ENCODE peak calls at places on chromosomes 2 and 18, in nine cellular contexts. C is H1, Y is prostate gland, U is breast epithelium, Q is GM12878, B is sigmoid colon, E is SK-N-SH, D is spleen, J is transverse colon. P is an unnamed sample.

GRCh38 chr2:196448680-196449079 is 190.8 kb upstream of the CCDC150 start:
- DNase-seq in Q (no peak), Y (no peak), B (no peak), E (no peak), U (no peak), D (no peak), C (no peak), J (no peak), P (no peak)

GRCh38 chr18:68555935-68556334 is 159.0 kb downstream of the TMX3 start:
- DNase-seq in Y (no peak), B (no peak), U (no peak), E (no peak), Q (no peak), C (no peak), J (no peak), D (no peak), P (peak)

GRCh38 chr2:234670052-234670451 is 173.2 kb upstream of the ARL4C start:
- DNase-seq in D (no peak), U (no peak), J (no peak), C (no peak), Y (no peak), E (no peak), B (no peak), Q (no peak), P (no peak)

GRCh38 chr18:74233933-74234325 is 57.8 kb downstream of the CYB5A start:
- DNase-seq in D (no peak), U (no peak), J (no peak), Q (no peak), B (no peak), E (no peak), Y (no peak), C (no peak), P (no peak)

GRCh38 chr18:48446582-48447225 is 37.5 kb upstream of the ZBTB7C start:
- DNase-seq in D (peak), B (peak), J (peak), C (peak), Y (peak), Q (no peak), U (peak), E (peak), P (peak)

GRCh38 chr2:45224321-45224995 is 215.2 kb upstream of the SIX2 start:
- DNase-seq in B (no peak), Q (no peak), J (no peak), C (no peak), E (no peak), Y (no peak), D (no peak), U (no peak), P (no peak)

GRCh38 chr18:3758531-3758930 is 308.6 kb downstream of the TGIF1 start:
- DNase-seq in U (no peak), J (no peak), Q (no peak), E (no peak), Y (no peak), D (no peak), B (no peak), C (no peak), P (peak)

GRCh38 chr2:109170645-109171044 is 41.6 kb downstream of the SH3RF3 start:
- DNase-seq in Y (no peak), D (no peak), C (no peak), U (no peak), E (no peak), J (no peak), Q (no peak), B (no peak), P (no peak)

GRCh38 chr2:101341901-101342624 is 33.6 kb upstream of the RNF149 start:
- DNase-seq in U (no peak), B (peak), C (peak), J (peak), Q (no peak), E (peak), D (peak), Y (peak), P (peak)

GRCh38 chr18:22267697-22268096 is 98.3 kb downstream of the GATA6 start:
- DNase-seq in Y (no peak), J (no peak), C (no peak), B (no peak), Q (no peak), U (no peak), E (no peak), D (no peak), P (no peak)

GRCh38 chr2:233445152-233445830 is 91.0 kb downstream of the DGKD start:
- DNase-seq in J (peak), B (peak), Q (no peak), D (peak), C (no peak), Y (no peak), E (no peak), U (no peak), P (no peak)

GRCh38 chr2:88874063-88874657 is 182.7 kb downstream of the RPIA start:
- DNase-seq in D (no peak), B (no peak), Y (peak), C (no peak), E (peak), U (no peak), Q (no peak), J (no peak), P (peak)

GRCh38 chr2:72762276-72762675 is 63.6 kb downstream of the EXOC6B start:
- DNase-seq in J (no peak), Q (no peak), U (no peak), E (no peak), B (no peak), C (no peak), D (no peak), Y (no peak), P (no peak)

GRCh38 chr18:42174909-42175308 is 219.9 kb downstream of the PIK3C3 start:
- DNase-seq in J (no peak), E (no peak), Q (no peak), C (no peak), B (no peak), D (no peak), Y (no peak), U (no peak), P (no peak)

GRCh38 chr2:40346535-40347354 is 105.1 kb downstream of the SLC8A1 start:
- DNase-seq in D (no peak), Q (peak), C (no peak), U (no peak), B (no peak), E (no peak), Y (no peak), J (no peak), P (no peak)

GRCh38 chr2:158984554-158985207 is 16.2 kb downstream of the TANC1 start:
- DNase-seq in Q (no peak), E (peak), B (no peak), J (no peak), D (no peak), Y (no peak), U (no peak), C (no peak), P (no peak)

GRCh38 chr2:218465987-218466633 is 47.2 kb downstream of the VIL1 start:
- DNase-seq in Q (no peak), E (peak), B (no peak), Y (no peak), C (no peak), D (no peak), J (no peak), U (no peak), P (peak)

GRCh38 chr18:11149441-11150270 is at the start of gene PIEZO2:
- DNase-seq in D (peak), E (peak), Q (peak), J (peak), C (peak), Y (peak), B (peak), U (no peak), P (no peak)

GRCh38 chr18:57901819-57902600 is 98.9 kb upstream of the ATP8B1 start:
- DNase-seq in C (no peak), E (no peak), J (peak), B (no peak), U (no peak), Q (no peak), D (no peak), Y (no peak), P (no peak)

GRCh38 chr18:22044474-22045220 is 124.7 kb upstream of the GATA6 start:
- DNase-seq in C (no peak), Y (peak), U (peak), E (no peak), J (peak), D (no peak), B (no peak), Q (no peak), P (no peak)

GRCh38 chr18:26579941-26580618 is 31.7 kb upstream of the KCTD1 start:
- DNase-seq in J (peak), E (no peak), U (no peak), D (no peak), Q (no peak), B (no peak), C (no peak), Y (peak), P (no peak)

GRCh38 chr18:77131100-77131651 is 1.4 kb downstream of the MBP start:
- DNase-seq in D (peak), Y (no peak), B (peak), E (no peak), U (no peak), Q (no peak), C (no peak), J (peak), P (no peak)

GRCh38 chr18:36547544-36547943 is 250.0 kb downstream of the FHOD3 start:
- DNase-seq in Q (no peak), U (no peak), J (no peak), E (no peak), C (no peak), Y (no peak), B (no peak), D (no peak), P (no peak)

GRCh38 chr2:217789003-217789735 is 213.6 kb downstream of the TNS1 start:
- DNase-seq in C (peak), Q (no peak), B (peak), U (peak), D (peak), E (peak), J (peak), Y (peak), P (peak)

GRCh38 chr2:58984731-58985130 is 743.6 kb upstream of the FANCL start:
- DNase-seq in C (no peak), J (no peak), B (no peak), U (no peak), D (no peak), Q (peak), E (no peak), Y (no peak), P (no peak)

GRCh38 chr2:38702413-38702812 is 36.5 kb downstream of the GALM start:
- DNase-seq in D (no peak), Q (no peak), B (no peak), C (no peak), J (no peak), E (no peak), Y (no peak), U (no peak), P (no peak)

GRCh38 chr2:228268756-228269155 is 87.3 kb upstream of the SPHKAP start:
- DNase-seq in J (no peak), B (no peak), D (no peak), C (no peak), Q (no peak), U (no peak), E (no peak), Y (no peak), P (no peak)

GRCh38 chr2:181239400-181239799 is 217.8 kb upstream of the ITGA4 start:
- DNase-seq in J (no peak), B (no peak), E (no peak), Y (no peak), Q (no peak), C (no peak), D (no peak), U (no peak), P (no peak)

GRCh38 chr2:12502759-12503158 is 214.0 kb upstream of the TRIB2 start:
- DNase-seq in Q (no peak), J (no peak), U (no peak), D (no peak), C (no peak), E (no peak), B (no peak), Y (no peak), P (no peak)

GRCh38 chr2:79721966-79722365 is 209.1 kb downstream of the CTNNA2 start:
- DNase-seq in J (no peak), E (no peak), D (no peak), Y (no peak), C (no peak), Q (no peak), B (no peak), U (no peak), P (no peak)

GRCh38 chr18:57780318-57781127 is 22.6 kb downstream of the ATP8B1 start:
- DNase-seq in C (no peak), J (no peak), Y (no peak), B (no peak), E (no peak), D (no peak), Q (peak), U (no peak), P (no peak)

GRCh38 chr2:190802133-190802532 is 78.5 kb upstream of the GLS start:
- DNase-seq in J (no peak), C (no peak), B (no peak), Q (no peak), Y (no peak), D (no peak), E (no peak), U (no peak), P (no peak)

GRCh38 chr2:58633576-58634365 is 392.6 kb upstream of the FANCL start:
- DNase-seq in E (no peak), J (no peak), C (no peak), U (no peak), D (no peak), B (no peak), Y (no peak), Q (no peak), P (peak)

GRCh38 chr2:101306410-101306809 is 2.1 kb downstream of the RNF149 start:
- DNase-seq in D (no peak), Y (no peak), U (no peak), Q (no peak), B (no peak), J (no peak), C (no peak), E (no peak), P (no peak)

GRCh38 chr2:14316594-14316993 is 315.9 kb upstream of the LRATD1 start:
- DNase-seq in B (no peak), D (no peak), C (no peak), Y (no peak), Q (no peak), E (no peak), J (no peak), U (no peak), P (no peak)

GRCh38 chr2:216486708-216487107 is 11.9 kb upstream of the RPL37A start:
- DNase-seq in Y (no peak), B (no peak), E (no peak), U (no peak), D (no peak), J (no peak), Q (no peak), C (no peak), P (no peak)

GRCh38 chr2:73985318-73986084 is 791 bp downstream of the TET3 start:
- DNase-seq in C (no peak), U (no peak), Y (peak), Q (no peak), B (peak), E (peak), J (peak), D (peak), P (no peak)

GRCh38 chr18:62506495-62507143 is 16.2 kb upstream of the ZCCHC2 start:
- DNase-seq in B (no peak), Y (no peak), C (no peak), J (no peak), D (no peak), U (no peak), Q (no peak), E (no peak), P (no peak)
- H3K4me3 ChIP-seq in B (peak), Y (peak), C (no peak), J (peak), D (peak), U (peak), Q (peak), E (no peak), P (peak)

GRCh38 chr2:168350380-168350779 is 103.0 kb upstream of the STK39 start:
- DNase-seq in C (no peak), Q (no peak), U (no peak), J (peak), B (no peak), E (no peak), Y (no peak), D (no peak), P (no peak)
- TF ChIP-seq CTCF in C (no peak), Q (no peak), U (no peak), J (no peak), B (no peak), E (no peak), Y (no peak), D (no peak), P (peak)

GRCh38 chr2:223688094-223688835 is 86.1 kb upstream of the SCG2 start:
- DNase-seq in U (no peak), C (no peak), B (no peak), D (no peak), Y (no peak), E (no peak), Q (no peak), J (no peak), P (no peak)
- TF ChIP-seq POLR2AphosphoS5 in U (no peak), C (no peak), B (no peak), D (no peak), Y (no peak), E (no peak), Q (no peak), J (no peak), P (no peak)

GRCh38 chr2:213148572-213149331 is 2.7 kb downstream of the IKZF2 start:
- DNase-seq in Y (no peak), E (no peak), Q (no peak), D (no peak), C (no peak), U (no peak), J (no peak), B (no peak), P (no peak)
- H3K4me3 ChIP-seq in Y (peak), E (no peak), Q (peak), D (peak), C (no peak), U (peak), J (no peak), B (no peak), P (no peak)

GRCh38 chr2:67006373-67006960 is 390.7 kb upstream of the ETAA1 start:
- DNase-seq in Q (no peak), E (peak), U (no peak), C (no peak), D (no peak), B (no peak), J (no peak), Y (no peak), P (no peak)

GRCh38 chr2:67008114-67008513 is 389.0 kb upstream of the ETAA1 start:
- DNase-seq in E (no peak), U (no peak), C (no peak), Q (no peak), B (no peak), J (no peak), D (no peak), Y (no peak), P (no peak)

DNA sequence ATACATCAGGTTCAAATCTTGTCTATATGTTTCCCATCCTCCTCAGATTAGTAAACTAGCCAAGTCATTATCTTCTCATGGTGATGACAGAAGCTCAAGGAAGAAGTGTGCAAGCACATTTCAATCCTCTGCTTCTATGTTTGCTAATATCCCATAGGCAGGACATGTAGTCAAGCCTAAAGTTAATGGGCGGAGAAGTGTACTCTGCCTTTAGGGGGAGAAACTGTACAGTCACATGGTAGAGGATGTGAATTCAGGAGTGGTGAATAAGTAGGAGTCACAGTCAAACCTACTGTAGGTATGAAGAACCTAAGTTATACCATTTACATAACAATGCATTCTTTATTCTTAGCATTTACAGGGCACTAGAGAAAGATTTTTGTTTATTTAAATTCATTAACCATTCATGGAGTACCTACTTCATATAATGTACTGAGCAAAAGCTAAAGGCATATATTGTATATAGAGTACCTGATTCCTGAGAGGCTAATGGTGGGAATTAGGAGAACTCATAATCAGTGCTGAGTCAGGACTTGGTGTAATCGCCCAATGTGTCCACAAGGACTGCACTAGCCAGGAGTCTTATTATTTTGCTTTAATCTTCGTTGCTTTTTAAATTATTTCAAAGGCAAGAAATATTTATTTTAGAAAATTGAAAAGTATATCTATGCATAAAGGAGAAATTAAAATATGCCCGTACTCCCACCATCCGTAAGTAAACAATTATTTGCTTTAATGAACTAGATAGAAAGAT is 394.3 kb upstream of the ETAA1 start:
- DNase-seq in D (no peak), B (no peak), U (no peak), Y (no peak), J (no peak), C (no peak), Q (no peak), E (no peak), P (no peak)
- TF ChIP-seq CTCF in D (no peak), B (no peak), U (no peak), Y (no peak), J (no peak), C (peak), Q (no peak), E (peak), P (no peak)

DNA sequence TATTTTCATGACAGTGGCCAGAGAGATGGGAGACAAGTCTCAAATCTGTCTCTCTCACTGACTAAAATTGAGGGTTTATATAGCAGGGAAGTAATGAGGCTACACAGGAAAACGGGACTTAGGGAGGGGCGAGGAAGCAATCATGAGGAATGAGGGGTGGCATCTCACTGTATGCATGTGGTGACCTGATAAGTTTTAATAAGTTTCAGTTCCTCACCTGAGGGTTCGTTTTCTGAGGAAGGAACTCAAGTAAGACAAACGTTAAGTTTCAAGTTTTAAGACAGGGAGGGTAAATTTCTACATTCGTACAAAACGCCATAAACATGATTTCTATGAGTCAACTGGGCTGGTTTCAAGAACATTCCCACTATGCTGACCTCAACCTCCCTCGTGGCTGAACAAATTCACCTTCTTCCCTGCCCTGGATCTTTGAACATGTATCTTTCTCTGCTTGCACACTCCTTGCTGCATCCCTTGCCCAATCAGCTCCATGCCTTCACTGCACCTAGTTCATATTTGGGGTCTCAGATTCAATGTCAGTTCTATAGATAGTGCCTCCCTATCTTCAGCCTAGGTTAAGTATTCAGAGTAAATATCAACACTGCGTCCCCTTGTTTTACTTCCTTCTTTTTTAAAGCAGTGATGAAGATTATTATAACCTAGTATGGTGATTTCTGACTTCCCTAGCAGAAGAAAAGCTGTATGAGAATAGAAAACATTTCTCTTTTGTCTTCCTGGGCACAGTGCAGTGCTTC is 53.3 kb upstream of the CNTNAP5 start:
- DNase-seq in Y (no peak), J (no peak), B (no peak), U (no peak), Q (no peak), E (no peak), C (no peak), D (no peak), P (no peak)
- TF ChIP-seq POLR2AphosphoS5 in Y (no peak), J (no peak), B (no peak), U (no peak), Q (no peak), E (no peak), C (no peak), D (no peak), P (no peak)

DNA sequence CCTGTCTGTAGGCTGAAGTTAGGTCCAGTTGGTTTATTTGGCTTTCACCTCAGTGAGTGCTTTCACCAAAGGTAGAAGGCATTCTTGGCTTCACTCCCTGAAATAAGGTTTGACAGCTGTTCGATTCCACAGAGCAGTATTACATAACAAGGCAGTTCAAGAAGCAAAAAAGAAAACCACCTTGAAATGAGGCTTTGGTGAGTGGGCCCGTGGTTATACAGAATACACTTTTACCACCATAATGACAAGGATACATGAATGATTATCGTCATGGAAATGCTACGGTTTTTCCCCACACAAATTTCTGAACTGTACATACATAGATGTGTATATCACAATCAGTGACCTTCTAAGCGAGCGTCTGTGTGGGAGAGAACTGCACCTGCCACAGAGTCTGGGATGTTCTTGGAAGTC is 80.0 kb upstream of the CHRNA1 start:
- DNase-seq in Q (no peak), Y (no peak), C (no peak), J (no peak), E (no peak), U (no peak), B (no peak), D (no peak), P (no peak)
- H3K4me3 ChIP-seq in Q (no peak), Y (no peak), C (no peak), J (no peak), E (no peak), U (no peak), B (no peak), D (no peak), P (no peak)

P was measured in Panc1.